ENCODE peak calls at places on chromosome 11, in nine cellular contexts. Y is A673, X is MM.1S, U is HAP-1, L is endothelial cell of umbilical vein, T is heart left ventricle, R is NT2/D1, Z is mucosa of descending colon, W is Peyer's patch. J is an unnamed sample. For H3K4me1, the result is how much of the 10 kb centered on the place peaks cover.

GRCh38 chr11:12381875-12382274 is 4.5 kb downstream of the PARVA start:
- DNase-seq in Y (no peak), X (no peak), U (no peak), L (no peak), T (no peak), R (no peak), Z (no peak), W (no peak), J (no peak)

GRCh38 chr11:69166186-69167115 is 10.7 kb downstream of the SMIM38 start:
- DNase-seq in Y (peak), X (peak), U (no peak), L (peak), T (peak), R (peak), Z (no peak), W (peak), J (no peak)

GRCh38 chr11:120272303-120272702 is 32.4 kb downstream of the POU2F3 start:
- DNase-seq in Y (peak), X (no peak), U (no peak), L (peak), T (no peak), R (no peak), Z (no peak), W (no peak), J (no peak)

GRCh38 chr11:74094393-74094792 is 76.4 kb downstream of the C2CD3 start:
- DNase-seq in Y (no peak), X (no peak), U (no peak), L (no peak), T (no peak), R (no peak), Z (no peak), W (no peak), J (no peak)

GRCh38 chr11:44454686-44455085 is 110.8 kb upstream of the CD82 start:
- DNase-seq in Y (no peak), X (no peak), U (no peak), L (no peak), T (no peak), R (no peak), Z (no peak), W (no peak), J (no peak)

GRCh38 chr11:12185914-12186313 is 75.5 kb downstream of the MICAL2 start:
- DNase-seq in Y (peak), X (no peak), U (no peak), L (peak), T (no peak), R (no peak), Z (no peak), W (no peak), J (no peak)

GRCh38 chr11:131713529-131714134 is 343.2 kb downstream of the NTM start:
- DNase-seq in Y (no peak), X (no peak), U (no peak), L (peak), T (no peak), R (no peak), Z (no peak), W (no peak), J (no peak)

GRCh38 chr11:119739021-119739703 is 10.2 kb upstream of the NECTIN1 start:
- DNase-seq in Y (no peak), X (no peak), U (no peak), L (no peak), T (no peak), R (no peak), Z (peak), W (peak), J (no peak)

GRCh38 chr11:74699615-74700396 is 31.4 kb downstream of the CHRDL2 start:
- DNase-seq in Y (no peak), X (no peak), U (no peak), L (no peak), T (no peak), R (no peak), Z (no peak), W (no peak), J (no peak)

GRCh38 chr11:78020248-78020647 is 2.8 kb downstream of the KCTD14 start:
- DNase-seq in Y (no peak), X (no peak), U (no peak), L (no peak), T (no peak), R (no peak), Z (no peak), W (no peak), J (no peak)

GRCh38 chr11:27718853-27719574 is 18.8 kb upstream of the BDNF start:
- DNase-seq in Y (no peak), X (no peak), U (peak), L (peak), T (peak), R (peak), Z (peak), W (no peak), J (no peak)

GRCh38 chr11:96275807-96276594 is 67.0 kb downstream of the MAML2 start:
- DNase-seq in Y (no peak), X (no peak), U (no peak), L (no peak), T (no peak), R (no peak), Z (no peak), W (no peak), J (no peak)
- H3K4me1 ChIP-seq in Y (under half), X (under half), U (under half), L (under half), T (under half), R (under half), Z (under half), W (under half), J (half or more)

DNA sequence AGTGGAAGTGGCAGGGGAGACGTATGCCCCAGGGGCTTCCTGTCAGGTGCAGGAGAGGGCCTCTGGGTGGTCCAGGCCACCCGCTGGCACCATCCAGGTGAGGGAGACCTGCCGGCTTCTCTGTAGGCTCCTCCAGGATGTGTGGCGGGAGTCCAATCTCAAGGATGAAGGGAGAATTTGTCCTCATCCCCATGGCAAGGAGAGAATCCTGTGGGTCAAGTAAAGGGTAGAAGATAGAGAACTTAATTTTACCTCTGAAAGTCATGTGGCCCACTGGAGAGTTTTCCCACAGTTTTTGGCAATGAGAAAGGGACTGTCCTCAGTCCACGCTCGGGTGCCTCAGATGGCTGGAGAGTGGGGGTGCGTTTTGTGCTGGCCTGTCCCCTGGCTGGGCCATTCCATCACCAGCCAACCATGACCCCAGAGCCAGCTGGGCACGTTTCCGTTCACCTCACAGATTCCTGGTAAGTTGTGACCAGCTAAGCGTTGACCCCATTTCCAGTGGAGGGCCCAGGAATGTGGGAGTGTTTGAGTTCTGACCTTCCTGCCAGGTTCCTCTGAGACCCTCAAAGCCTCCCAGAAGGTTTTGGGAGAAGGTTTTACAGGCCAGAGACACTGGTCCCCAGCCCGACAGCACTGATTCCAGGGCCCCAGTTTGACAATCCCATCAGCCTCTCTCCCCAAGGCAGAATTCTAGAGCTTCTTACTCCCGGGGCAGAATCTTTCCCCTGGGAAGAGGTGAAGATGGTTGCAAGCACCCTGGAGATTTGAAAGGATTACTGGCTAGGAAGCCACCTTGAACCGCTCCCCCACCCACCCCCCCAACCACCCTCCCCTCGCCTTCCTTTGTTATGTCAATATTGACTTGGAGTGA is 2.6 kb downstream of the OVOL1 start:
- DNase-seq in Y (no peak), X (no peak), U (no peak), L (no peak), T (peak), R (no peak), Z (peak), W (no peak), J (no peak)
- H3K4me1 ChIP-seq in Y (under half), X (under half), U (under half), L (under half), T (under half), R (under half), Z (under half), W (under half), J (under half)

GRCh38 chr11:64003807-64004589 is 17.8 kb downstream of the OTUB1 start:
- DNase-seq in Y (peak), X (no peak), U (no peak), L (peak), T (no peak), R (no peak), Z (no peak), W (no peak), J (no peak)
- H3K4me1 ChIP-seq in Y (half or more), X (under half), U (under half), L (under half), T (under half), R (under half), Z (under half), W (under half), J (under half)

DNA sequence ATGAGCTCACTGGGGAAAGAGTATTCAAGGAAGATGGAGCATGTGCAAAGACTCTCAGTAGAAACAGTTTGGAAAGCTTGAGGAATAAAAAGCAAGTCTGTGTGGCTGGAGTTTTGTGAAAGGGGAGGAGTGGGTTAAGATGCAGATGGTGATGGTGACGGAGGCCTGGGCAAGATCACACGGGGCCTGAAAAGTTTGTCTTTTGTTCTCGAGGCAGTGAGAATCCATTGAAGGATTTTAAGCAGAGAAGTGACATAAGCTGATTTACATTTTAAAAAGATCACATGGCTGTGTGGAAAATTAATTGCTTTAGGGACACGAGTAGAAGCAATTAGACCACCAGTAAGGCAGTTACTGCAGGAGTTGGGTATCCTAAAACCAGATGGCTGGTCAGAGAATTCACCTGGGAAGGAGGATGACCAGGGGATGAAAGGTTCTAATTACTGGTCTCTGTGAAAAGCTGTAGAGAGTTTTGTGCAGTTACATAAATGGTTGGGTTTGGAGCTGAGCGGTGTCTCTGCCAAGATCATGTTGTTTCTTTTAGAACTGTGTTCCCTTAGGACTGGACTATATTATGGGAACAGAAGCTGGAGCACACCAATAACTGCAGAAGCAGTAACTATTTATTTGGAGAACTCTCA is 7.1 kb downstream of the RRP8 start:
- DNase-seq in Y (no peak), X (no peak), U (no peak), L (no peak), T (no peak), R (no peak), Z (no peak), W (no peak), J (no peak)
- H3K4me1 ChIP-seq in Y (under half), X (under half), U (under half), L (under half), T (under half), R (under half), Z (under half), W (under half), J (under half)

DNA sequence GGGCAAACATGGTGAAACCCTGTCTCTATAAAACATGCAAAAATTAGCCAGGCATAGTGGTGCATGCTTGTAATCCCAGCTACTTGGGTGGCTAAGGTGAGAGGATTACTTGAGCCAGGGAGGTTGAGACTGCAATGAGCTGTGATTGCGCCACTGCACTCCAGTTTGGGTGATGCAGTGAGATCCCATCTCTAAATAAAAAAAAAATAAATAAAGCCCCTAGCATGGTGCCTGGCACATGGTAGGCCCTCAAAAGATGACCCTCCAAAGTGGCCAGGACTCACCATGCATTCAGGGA is 74.6 kb downstream of the PTPRJ start:
- DNase-seq in Y (no peak), X (no peak), U (no peak), L (no peak), T (no peak), R (no peak), Z (no peak), W (no peak), J (no peak)
- H3K4me1 ChIP-seq in Y (under half), X (under half), U (under half), L (under half), T (under half), R (under half), Z (under half), W (under half), J (under half)

GRCh38 chr11:72581067-72581466 is 93.2 kb downstream of the PDE2A start:
- DNase-seq in Y (no peak), X (no peak), U (no peak), L (no peak), T (peak), R (no peak), Z (no peak), W (no peak), J (peak)
- H3K4me1 ChIP-seq in Y (under half), X (under half), U (under half), L (under half), T (under half), R (under half), Z (under half), W (under half), J (under half)

GRCh38 chr11:14617241-14618027 is 26.2 kb upstream of the PDE3B start:
- DNase-seq in Y (no peak), X (no peak), U (no peak), L (no peak), T (no peak), R (no peak), Z (no peak), W (peak), J (no peak)
- H3K4me1 ChIP-seq in Y (under half), X (under half), U (under half), L (under half), T (under half), R (under half), Z (under half), W (under half), J (under half)

GRCh38 chr11:117020873-117021564 is 77.2 kb downstream of the SIK3 start:
- DNase-seq in Y (no peak), X (no peak), U (no peak), L (no peak), T (no peak), R (no peak), Z (no peak), W (no peak), J (no peak)
- H3K4me1 ChIP-seq in Y (half or more), X (under half), U (under half), L (under half), T (under half), R (under half), Z (under half), W (under half), J (under half)

GRCh38 chr11:114237321-114238280 is 58.6 kb upstream of the NNMT start:
- DNase-seq in Y (no peak), X (no peak), U (no peak), L (no peak), T (no peak), R (no peak), Z (no peak), W (no peak), J (no peak)
- H3K4me1 ChIP-seq in Y (under half), X (under half), U (under half), L (under half), T (under half), R (under half), Z (under half), W (under half), J (under half)

GRCh38 chr11:10897150-10897549 is 39.3 kb upstream of the ZBED5 start:
- DNase-seq in Y (no peak), X (no peak), U (no peak), L (no peak), T (no peak), R (no peak), Z (no peak), W (no peak), J (no peak)

GRCh38 chr11:10899542-10899830 is 41.6 kb upstream of the ZBED5 start:
- DNase-seq in Y (no peak), X (no peak), U (no peak), L (no peak), T (peak), R (no peak), Z (peak), W (no peak), J (peak)

GRCh38 chr11:10898763-10899541 is 41.1 kb upstream of the ZBED5 start:
- DNase-seq in Y (no peak), X (no peak), U (no peak), L (no peak), T (no peak), R (no peak), Z (peak), W (no peak), J (no peak)

GRCh38 chr11:10896493-10896892 is 38.6 kb upstream of the ZBED5 start:
- DNase-seq in Y (no peak), X (no peak), U (no peak), L (no peak), T (no peak), R (no peak), Z (no peak), W (no peak), J (no peak)

GRCh38 chr11:10898003-10898762 is 40.3 kb upstream of the ZBED5 start:
- DNase-seq in Y (no peak), X (no peak), U (no peak), L (no peak), T (no peak), R (no peak), Z (no peak), W (no peak), J (no peak)
- H3K4me1 ChIP-seq in Y (under half), X (under half), U (under half), L (under half), T (under half), R (under half), Z (under half), W (under half), J (under half)

J was measured in RWPE2.